ENCODE peak calls at places on chromosome 18, in nine cellular contexts. G is SW480; U is activated CD8-positive, alpha-beta memory T cell treated with anti-CD3 and anti-CD28 coated beads, Interleukin-2, amount 50 U/mL, for 48 hours; N is astrocyte of the cerebellum; W is NCI-H2029; Z is stimulated activated CD4-positive, alpha-beta T cell treated with anti-CD3 and anti-CD28 coated beads, Interleukin-1b, Interleukin-23, amount 100 ng/mL, for 24 hours; X is glutamatergic neuron; C is substantia nigra; Q is NCI-H748 treated with DMSO at 0.1 percent for 48 hours. I is an unnamed sample.

GRCh38 chr18:56869189-56869777 is 218.1 kb downstream of the WDR7 start:
- DNase-seq in G (peak), U (no peak), N (peak), W (peak), Z (no peak), X (no peak), C (no peak), Q (peak), I (peak)

GRCh38 chr18:25313274-25313673 is 38.7 kb downstream of the ZNF521 start:
- DNase-seq in G (no peak), U (no peak), N (no peak), W (no peak), Z (no peak), X (no peak), C (no peak), Q (no peak), I (no peak)

GRCh38 chr18:32258148-32258547 is 68.3 kb downstream of the MEP1B start:
- DNase-seq in G (no peak), U (no peak), N (no peak), W (no peak), Z (no peak), X (no peak), C (no peak), Q (no peak), I (no peak)

GRCh38 chr18:25726278-25726677 is 364.1 kb downstream of the SS18 start:
- DNase-seq in G (no peak), U (no peak), N (no peak), W (no peak), Z (no peak), X (peak), C (no peak), Q (no peak), I (no peak)

GRCh38 chr18:8177330-8178016 is 431.8 kb upstream of the RAB12 start:
- DNase-seq in G (peak), U (no peak), N (peak), W (no peak), Z (no peak), X (no peak), C (no peak), Q (peak), I (peak)

GRCh38 chr18:14025306-14025940 is 106.8 kb downstream of the ZNF519 start:
- DNase-seq in G (peak), U (no peak), N (no peak), W (no peak), Z (no peak), X (no peak), C (no peak), Q (no peak), I (no peak)

GRCh38 chr18:25345432-25345831 is 6.5 kb downstream of the ZNF521 start:
- DNase-seq in G (no peak), U (no peak), N (peak), W (no peak), Z (no peak), X (no peak), C (no peak), Q (peak), I (no peak)

GRCh38 chr18:37419272-37419671 is 146.3 kb downstream of the CELF4 start:
- DNase-seq in G (no peak), U (no peak), N (no peak), W (no peak), Z (no peak), X (no peak), C (no peak), Q (no peak), I (no peak)

GRCh38 chr18:52677991-52678390 is 338.0 kb downstream of the DCC start:
- DNase-seq in G (no peak), U (no peak), N (no peak), W (no peak), Z (no peak), X (no peak), C (no peak), Q (peak), I (no peak)

GRCh38 chr18:44973282-44973681 is 292.6 kb downstream of the SETBP1 start:
- DNase-seq in G (no peak), U (no peak), N (no peak), W (no peak), Z (no peak), X (no peak), C (no peak), Q (no peak), I (no peak)

GRCh38 chr18:8699948-8700347 is 5.4 kb upstream of the MTCL1 start:
- DNase-seq in G (no peak), U (no peak), N (no peak), W (no peak), Z (no peak), X (no peak), C (no peak), Q (no peak), I (no peak)

GRCh38 chr18:49249523-49249922 is 210.9 kb downstream of the DYM start:
- DNase-seq in G (no peak), U (no peak), N (peak), W (no peak), Z (no peak), X (no peak), C (no peak), Q (no peak), I (no peak)

GRCh38 chr18:31424383-31424988 is 23.1 kb upstream of the DSG3 start:
- DNase-seq in G (peak), U (no peak), N (peak), W (no peak), Z (no peak), X (peak), C (no peak), Q (no peak), I (peak)

GRCh38 chr18:48753741-48754140 is 197.0 kb downstream of the SMAD7 start:
- DNase-seq in G (no peak), U (no peak), N (peak), W (no peak), Z (no peak), X (no peak), C (no peak), Q (no peak), I (no peak)

GRCh38 chr18:59744271-59744721 is 47.1 kb upstream of the CCBE1 start:
- DNase-seq in G (no peak), U (no peak), N (peak), W (no peak), Z (no peak), X (no peak), C (no peak), Q (no peak), I (no peak)

GRCh38 chr18:31741096-31741735 is 19.5 kb downstream of the SLC25A52 start:
- DNase-seq in G (no peak), U (peak), N (peak), W (peak), Z (peak), X (peak), C (no peak), Q (peak), I (peak)

GRCh38 chr18:53991202-53991601 is 233.3 kb downstream of the MBD2 start:
- DNase-seq in G (peak), U (no peak), N (peak), W (no peak), Z (no peak), X (no peak), C (no peak), Q (no peak), I (no peak)

GRCh38 chr18:58579561-58580047 is 49.3 kb downstream of the ALPK2 start:
- DNase-seq in G (no peak), U (no peak), N (no peak), W (no peak), Z (no peak), X (no peak), C (no peak), Q (no peak), I (no peak)

GRCh38 chr18:37161491-37161890 is 332.6 kb downstream of the KIAA1328 start:
- DNase-seq in G (no peak), U (no peak), N (no peak), W (no peak), Z (no peak), X (no peak), C (no peak), Q (no peak), I (no peak)

GRCh38 chr18:79010802-79011201 is 31.2 kb downstream of the SALL3 start:
- DNase-seq in G (no peak), U (no peak), N (no peak), W (no peak), Z (no peak), X (no peak), C (no peak), Q (peak), I (no peak)

GRCh38 chr18:41320090-41320489 is 634.9 kb upstream of the PIK3C3 start:
- DNase-seq in G (no peak), U (no peak), N (no peak), W (no peak), Z (no peak), X (no peak), C (no peak), Q (peak), I (no peak)

GRCh38 chr18:50970006-50970405 is 2.2 kb downstream of the ELAC1 start:
- DNase-seq in G (no peak), U (no peak), N (no peak), W (peak), Z (no peak), X (no peak), C (no peak), Q (no peak), I (peak)

GRCh38 chr18:49580279-49580678 is 18.4 kb downstream of the LIPG start:
- DNase-seq in G (no peak), U (no peak), N (no peak), W (no peak), Z (no peak), X (no peak), C (no peak), Q (no peak), I (no peak)

GRCh38 chr18:44309185-44309584 is 371.5 kb upstream of the SETBP1 start:
- DNase-seq in G (no peak), U (no peak), N (peak), W (no peak), Z (no peak), X (no peak), C (no peak), Q (no peak), I (no peak)

GRCh38 chr18:5152335-5153020 is 44.6 kb downstream of the AKAIN1 start:
- DNase-seq in G (no peak), U (no peak), N (no peak), W (no peak), Z (no peak), X (no peak), C (no peak), Q (no peak), I (no peak)

GRCh38 chr18:45802814-45803492 is 22.5 kb upstream of the SIGLEC15 start:
- DNase-seq in G (peak), U (no peak), N (peak), W (no peak), Z (no peak), X (no peak), C (no peak), Q (no peak), I (no peak)